ENCODE peak calls at places on chromosomes 1 and 21, in nine cellular contexts. One of them, this sample, is unnamed.

GRCh38 chr21:41897690-41898089 is 18.5 kb upstream of the PRDM15 start:
- DNase-seq in CD4-positive, alpha-beta memory T cell: no peak
- DNase-seq in neural crest cell: no peak
- DNase-seq in DND-41: no peak
- DNase-seq in foreskin fibroblast: no peak
- DNase-seq in AG08396: no peak
- DNase-seq in AG08395: no peak
- DNase-seq in HEK293T: no peak
- DNase-seq in omental fat pad: no peak
- DNase-seq in this sample: no peak

GRCh38 chr1:29202053-29202452 is 20.4 kb upstream of the SRSF4 start:
- DNase-seq in DND-41: no peak
- DNase-seq in AG08395: no peak
- DNase-seq in neural crest cell: no peak
- DNase-seq in AG08396: no peak
- DNase-seq in foreskin fibroblast: peak; percentile 26
- DNase-seq in omental fat pad: no peak
- DNase-seq in CD4-positive, alpha-beta memory T cell: no peak
- DNase-seq in HEK293T: no peak
- DNase-seq in this sample: no peak

GRCh38 chr1:202189012-202189790 is 4.4 kb upstream of the LGR6 start:
- DNase-seq in HEK293T: peak; percentile 68
- DNase-seq in AG08396: peak; percentile 65
- DNase-seq in neural crest cell: peak; percentile 91
- DNase-seq in DND-41: peak; percentile 82
- DNase-seq in AG08395: peak; percentile 45
- DNase-seq in foreskin fibroblast: peak; percentile 78
- DNase-seq in CD4-positive, alpha-beta memory T cell: peak; percentile 70
- DNase-seq in omental fat pad: peak; percentile 84
- DNase-seq in this sample: no peak

GRCh38 chr21:35159881-35160280 is 110.8 kb upstream of the RUNX1 start:
- DNase-seq in AG08396: no peak
- DNase-seq in omental fat pad: no peak
- DNase-seq in CD4-positive, alpha-beta memory T cell: no peak
- DNase-seq in AG08395: peak; percentile 20
- DNase-seq in HEK293T: no peak
- DNase-seq in foreskin fibroblast: peak; percentile 42
- DNase-seq in DND-41: no peak
- DNase-seq in neural crest cell: no peak
- DNase-seq in this sample: no peak

GRCh38 chr21:26550357-26550756 is 22.7 kb downstream of the CYYR1 start:
- DNase-seq in CD4-positive, alpha-beta memory T cell: no peak
- DNase-seq in foreskin fibroblast: peak; percentile 46
- DNase-seq in AG08396: no peak
- DNase-seq in HEK293T: no peak
- DNase-seq in AG08395: no peak
- DNase-seq in DND-41: no peak
- DNase-seq in neural crest cell: no peak
- DNase-seq in omental fat pad: no peak
- DNase-seq in this sample: no peak

GRCh38 chr1:177811461-177811860 is 158.4 kb downstream of the SEC16B start:
- DNase-seq in foreskin fibroblast: no peak
- DNase-seq in AG08395: no peak
- DNase-seq in AG08396: no peak
- DNase-seq in omental fat pad: no peak
- DNase-seq in neural crest cell: no peak
- DNase-seq in HEK293T: no peak
- DNase-seq in CD4-positive, alpha-beta memory T cell: no peak
- DNase-seq in DND-41: no peak
- DNase-seq in this sample: no peak

GRCh38 chr1:68065766-68066165 is 15.3 kb upstream of the DIRAS3 start:
- DNase-seq in AG08396: no peak
- DNase-seq in neural crest cell: no peak
- DNase-seq in AG08395: no peak
- DNase-seq in HEK293T: no peak
- DNase-seq in omental fat pad: no peak
- DNase-seq in foreskin fibroblast: no peak
- DNase-seq in CD4-positive, alpha-beta memory T cell: no peak
- DNase-seq in DND-41: no peak
- DNase-seq in this sample: no peak

GRCh38 chr1:154847891-154848290 is 22.2 kb downstream of the KCNN3 start:
- DNase-seq in foreskin fibroblast: peak; percentile 35
- DNase-seq in neural crest cell: no peak
- DNase-seq in CD4-positive, alpha-beta memory T cell: no peak
- DNase-seq in AG08395: peak; percentile 32
- DNase-seq in DND-41: no peak
- DNase-seq in AG08396: no peak
- DNase-seq in omental fat pad: no peak
- DNase-seq in HEK293T: no peak
- DNase-seq in this sample: no peak

GRCh38 chr1:174871886-174872285 is 127.9 kb upstream of the CACYBP start:
- DNase-seq in AG08396: no peak
- DNase-seq in foreskin fibroblast: no peak
- DNase-seq in neural crest cell: no peak
- DNase-seq in CD4-positive, alpha-beta memory T cell: no peak
- DNase-seq in DND-41: no peak
- DNase-seq in AG08395: no peak
- DNase-seq in HEK293T: no peak
- DNase-seq in omental fat pad: no peak
- DNase-seq in this sample: no peak

GRCh38 chr1:117678246-117678977 is 72.6 kb downstream of the TENT5C start:
- DNase-seq in AG08395: no peak
- DNase-seq in omental fat pad: no peak
- DNase-seq in neural crest cell: no peak
- DNase-seq in CD4-positive, alpha-beta memory T cell: no peak
- DNase-seq in DND-41: no peak
- DNase-seq in HEK293T: no peak
- DNase-seq in foreskin fibroblast: no peak
- DNase-seq in AG08396: no peak
- DNase-seq in this sample: no peak

GRCh38 chr1:12527564-12527963 is 90.4 kb downstream of the DHRS3 start:
- DNase-seq in DND-41: no peak
- DNase-seq in foreskin fibroblast: no peak
- DNase-seq in HEK293T: no peak
- DNase-seq in neural crest cell: no peak
- DNase-seq in AG08396: no peak
- DNase-seq in AG08395: no peak
- DNase-seq in omental fat pad: no peak
- DNase-seq in CD4-positive, alpha-beta memory T cell: no peak
- DNase-seq in this sample: no peak

GRCh38 chr1:45299981-45300668 is 26.6 kb upstream of the HPDL start:
- DNase-seq in omental fat pad: no peak
- DNase-seq in CD4-positive, alpha-beta memory T cell: peak; percentile 48
- DNase-seq in AG08395: peak; percentile 71
- DNase-seq in AG08396: peak; percentile 68
- DNase-seq in neural crest cell: peak; percentile 33
- DNase-seq in foreskin fibroblast: peak; percentile 89
- DNase-seq in DND-41: peak; percentile 59
- DNase-seq in HEK293T: peak; percentile 68
- DNase-seq in this sample: peak; percentile 56

GRCh38 chr21:46317710-46318463 is 5.8 kb downstream of the C21orf58 start:
- DNase-seq in HEK293T: peak; percentile 11
- DNase-seq in omental fat pad: no peak
- DNase-seq in DND-41: no peak
- DNase-seq in CD4-positive, alpha-beta memory T cell: no peak
- DNase-seq in neural crest cell: no peak
- DNase-seq in AG08395: no peak
- DNase-seq in AG08396: no peak
- DNase-seq in foreskin fibroblast: no peak
- DNase-seq in this sample: no peak

GRCh38 chr1:172325562-172325961 is 94.9 kb upstream of the C1orf105 start:
- DNase-seq in neural crest cell: no peak
- DNase-seq in foreskin fibroblast: peak; percentile 69
- DNase-seq in DND-41: no peak
- DNase-seq in AG08396: no peak
- DNase-seq in AG08395: peak; percentile 15
- DNase-seq in omental fat pad: no peak
- DNase-seq in CD4-positive, alpha-beta memory T cell: no peak
- DNase-seq in HEK293T: no peak
- DNase-seq in this sample: no peak

GRCh38 chr1:151159373-151159772 is 2.9 kb downstream of the TNFAIP8L2 start:
- DNase-seq in AG08396: no peak
- DNase-seq in CD4-positive, alpha-beta memory T cell: no peak
- DNase-seq in HEK293T: no peak
- DNase-seq in AG08395: no peak
- DNase-seq in omental fat pad: no peak
- DNase-seq in DND-41: no peak
- DNase-seq in foreskin fibroblast: no peak
- DNase-seq in neural crest cell: no peak
- DNase-seq in this sample: no peak

GRCh38 chr1:22412932-22413727 is 38.5 kb upstream of the ZBTB40 start:
- DNase-seq in neural crest cell: no peak
- DNase-seq in AG08395: peak; percentile 87
- DNase-seq in DND-41: no peak
- DNase-seq in CD4-positive, alpha-beta memory T cell: no peak
- DNase-seq in AG08396: peak; percentile 46
- DNase-seq in foreskin fibroblast: peak; percentile 76
- DNase-seq in HEK293T: no peak
- DNase-seq in omental fat pad: no peak
- DNase-seq in this sample: no peak

GRCh38 chr1:157198619-157199420 is 60.6 kb upstream of the ETV3 start:
- DNase-seq in HEK293T: no peak
- DNase-seq in AG08396: no peak
- DNase-seq in foreskin fibroblast: no peak
- DNase-seq in DND-41: no peak
- DNase-seq in AG08395: no peak
- DNase-seq in neural crest cell: no peak
- DNase-seq in omental fat pad: no peak
- DNase-seq in CD4-positive, alpha-beta memory T cell: no peak
- DNase-seq in this sample: no peak

GRCh38 chr1:246632584-246633168 is 66.4 kb downstream of the CNST start:
- DNase-seq in omental fat pad: no peak
- DNase-seq in AG08396: peak; percentile 74
- DNase-seq in HEK293T: no peak
- DNase-seq in foreskin fibroblast: peak; percentile 79
- DNase-seq in CD4-positive, alpha-beta memory T cell: no peak
- DNase-seq in neural crest cell: no peak
- DNase-seq in DND-41: no peak
- DNase-seq in AG08395: peak; percentile 83
- DNase-seq in this sample: no peak

GRCh38 chr1:156347337-156347736 is 9.0 kb downstream of the TSACC start:
- DNase-seq in neural crest cell: no peak
- DNase-seq in AG08395: peak; percentile 71
- DNase-seq in HEK293T: no peak
- DNase-seq in DND-41: no peak
- DNase-seq in omental fat pad: no peak
- DNase-seq in foreskin fibroblast: peak; percentile 96
- DNase-seq in CD4-positive, alpha-beta memory T cell: no peak
- DNase-seq in AG08396: no peak
- DNase-seq in this sample: no peak

GRCh38 chr1:10716840-10717239 is 79.6 kb downstream of the CASZ1 start:
- DNase-seq in AG08396: no peak
- DNase-seq in HEK293T: no peak
- DNase-seq in omental fat pad: no peak
- DNase-seq in AG08395: no peak
- DNase-seq in foreskin fibroblast: no peak
- DNase-seq in DND-41: no peak
- DNase-seq in CD4-positive, alpha-beta memory T cell: no peak
- DNase-seq in neural crest cell: no peak
- DNase-seq in this sample: no peak

GRCh38 chr1:205545991-205546390 is 41.5 kb downstream of the CDK18 start:
- DNase-seq in AG08395: no peak
- DNase-seq in DND-41: no peak
- DNase-seq in omental fat pad: peak; percentile 12
- DNase-seq in neural crest cell: no peak
- DNase-seq in foreskin fibroblast: no peak
- DNase-seq in AG08396: no peak
- DNase-seq in CD4-positive, alpha-beta memory T cell: no peak
- DNase-seq in HEK293T: no peak
- DNase-seq in this sample: no peak

GRCh38 chr21:45150630-45151265 is 76.4 kb downstream of the ADARB1 start:
- DNase-seq in AG08396: no peak
- DNase-seq in DND-41: no peak
- DNase-seq in foreskin fibroblast: no peak
- DNase-seq in neural crest cell: no peak
- DNase-seq in omental fat pad: no peak
- DNase-seq in HEK293T: no peak
- DNase-seq in AG08395: no peak
- DNase-seq in CD4-positive, alpha-beta memory T cell: no peak
- DNase-seq in this sample: no peak